ENCODE peak calls at places on chromosomes 12 and 14, in ten cellular contexts. One of them, this sample, is unnamed.

GRCh38 chr14:53183071-53183470 is 29.9 kb upstream of the DDHD1 start:
- DNase-seq in astrocyte of the cerebellum: no peak
- DNase-seq in bronchial epithelial cell: no peak
- DNase-seq in activated B cell treated with CpG ODN at 0.5 μM for 24 hours: no peak
- DNase-seq in kidney epithelial cell: no peak
- DNase-seq in neural crest cell: no peak
- DNase-seq in heart right ventricle: no peak
- DNase-seq in fibroblast of the aortic adventitia: no peak
- DNase-seq in mammary epithelial cell: no peak
- DNase-seq in uterus: no peak
- DNase-seq in this sample: no peak

GRCh38 chr12:11106288-11106687 is 14.2 kb upstream of the TAS2R43 start:
- DNase-seq in uterus: no peak
- DNase-seq in mammary epithelial cell: no peak
- DNase-seq in neural crest cell: no peak
- DNase-seq in bronchial epithelial cell: no peak
- DNase-seq in astrocyte of the cerebellum: no peak
- DNase-seq in fibroblast of the aortic adventitia: no peak
- DNase-seq in kidney epithelial cell: no peak
- DNase-seq in activated B cell treated with CpG ODN at 0.5 μM for 24 hours: no peak
- DNase-seq in heart right ventricle: no peak
- DNase-seq in this sample: no peak

GRCh38 chr14:95482967-95483842 is 33.2 kb downstream of the SYNE3 start:
- DNase-seq in fibroblast of the aortic adventitia: peak; percentile 96
- DNase-seq in activated B cell treated with CpG ODN at 0.5 μM for 24 hours: no peak
- DNase-seq in heart right ventricle: peak; percentile 73
- DNase-seq in kidney epithelial cell: peak; percentile 83
- DNase-seq in bronchial epithelial cell: peak; percentile 85
- DNase-seq in neural crest cell: no peak
- DNase-seq in mammary epithelial cell: peak; percentile 80
- DNase-seq in astrocyte of the cerebellum: peak; percentile 86
- DNase-seq in uterus: peak; percentile 86
- DNase-seq in this sample: no peak

GRCh38 chr12:129615001-129615400 is 288.8 kb downstream of the TMEM132D start:
- DNase-seq in uterus: no peak
- DNase-seq in fibroblast of the aortic adventitia: no peak
- DNase-seq in neural crest cell: no peak
- DNase-seq in astrocyte of the cerebellum: no peak
- DNase-seq in bronchial epithelial cell: no peak
- DNase-seq in activated B cell treated with CpG ODN at 0.5 μM for 24 hours: no peak
- DNase-seq in kidney epithelial cell: no peak
- DNase-seq in mammary epithelial cell: no peak
- DNase-seq in heart right ventricle: no peak
- DNase-seq in this sample: no peak

GRCh38 chr12:96698521-96698920 is 208.5 kb upstream of the NEDD1 start:
- DNase-seq in activated B cell treated with CpG ODN at 0.5 μM for 24 hours: no peak
- DNase-seq in mammary epithelial cell: no peak
- DNase-seq in neural crest cell: no peak
- DNase-seq in kidney epithelial cell: no peak
- DNase-seq in bronchial epithelial cell: no peak
- DNase-seq in heart right ventricle: no peak
- DNase-seq in fibroblast of the aortic adventitia: peak; percentile 30
- DNase-seq in astrocyte of the cerebellum: no peak
- DNase-seq in uterus: no peak
- DNase-seq in this sample: no peak

GRCh38 chr14:50260511-50260910 is 29.1 kb upstream of the SOS2 start:
- DNase-seq in mammary epithelial cell: peak; percentile 22
- DNase-seq in neural crest cell: no peak
- DNase-seq in uterus: no peak
- DNase-seq in heart right ventricle: no peak
- DNase-seq in activated B cell treated with CpG ODN at 0.5 μM for 24 hours: no peak
- DNase-seq in kidney epithelial cell: no peak
- DNase-seq in astrocyte of the cerebellum: peak; percentile 28
- DNase-seq in fibroblast of the aortic adventitia: peak; percentile 65
- DNase-seq in bronchial epithelial cell: peak; percentile 28
- DNase-seq in this sample: no peak

GRCh38 chr12:113299619-113300237 is 35.2 kb downstream of the SLC8B1 start:
- DNase-seq in neural crest cell: no peak
- DNase-seq in mammary epithelial cell: peak; percentile 84
- DNase-seq in bronchial epithelial cell: peak; percentile 87
- DNase-seq in fibroblast of the aortic adventitia: peak; percentile 82
- DNase-seq in activated B cell treated with CpG ODN at 0.5 μM for 24 hours: no peak
- DNase-seq in heart right ventricle: peak; percentile 41
- DNase-seq in kidney epithelial cell: peak; percentile 84
- DNase-seq in uterus: peak; percentile 59
- DNase-seq in astrocyte of the cerebellum: peak; percentile 36
- DNase-seq in this sample: no peak

GRCh38 chr12:121113057-121113456 is 19.6 kb upstream of the P2RX7 start:
- DNase-seq in astrocyte of the cerebellum: no peak
- DNase-seq in bronchial epithelial cell: no peak
- DNase-seq in kidney epithelial cell: no peak
- DNase-seq in fibroblast of the aortic adventitia: no peak
- DNase-seq in heart right ventricle: no peak
- DNase-seq in neural crest cell: no peak
- DNase-seq in mammary epithelial cell: no peak
- DNase-seq in uterus: no peak
- DNase-seq in activated B cell treated with CpG ODN at 0.5 μM for 24 hours: no peak
- DNase-seq in this sample: no peak

GRCh38 chr12:98635657-98636323 is 8.8 kb downstream of the IKBIP start:
- DNase-seq in bronchial epithelial cell: peak; percentile 95
- DNase-seq in fibroblast of the aortic adventitia: peak; percentile 76
- DNase-seq in heart right ventricle: no peak
- DNase-seq in mammary epithelial cell: peak; percentile 79
- DNase-seq in uterus: no peak
- DNase-seq in astrocyte of the cerebellum: peak; percentile 73
- DNase-seq in kidney epithelial cell: peak; percentile 85
- DNase-seq in neural crest cell: no peak
- DNase-seq in activated B cell treated with CpG ODN at 0.5 μM for 24 hours: no peak
- DNase-seq in this sample: no peak

GRCh38 chr12:132614029-132614428 is 3.6 kb upstream of the LRCOL1 start:
- DNase-seq in heart right ventricle: no peak
- DNase-seq in fibroblast of the aortic adventitia: no peak
- DNase-seq in kidney epithelial cell: no peak
- DNase-seq in activated B cell treated with CpG ODN at 0.5 μM for 24 hours: no peak
- DNase-seq in mammary epithelial cell: no peak
- DNase-seq in bronchial epithelial cell: no peak
- DNase-seq in astrocyte of the cerebellum: no peak
- DNase-seq in uterus: no peak
- DNase-seq in neural crest cell: no peak
- DNase-seq in this sample: no peak

GRCh38 chr12:132617822-132618682 is 524 bp upstream of the P2RX2 start:
- DNase-seq in uterus: no peak
- DNase-seq in fibroblast of the aortic adventitia: no peak
- DNase-seq in astrocyte of the cerebellum: no peak
- DNase-seq in activated B cell treated with CpG ODN at 0.5 μM for 24 hours: no peak
- DNase-seq in mammary epithelial cell: no peak
- DNase-seq in heart right ventricle: no peak
- DNase-seq in bronchial epithelial cell: no peak
- DNase-seq in neural crest cell: no peak
- DNase-seq in kidney epithelial cell: no peak
- DNase-seq in this sample: no peak

GRCh38 chr12:132614861-132615578 is 3.6 kb upstream of the P2RX2 start:
- DNase-seq in uterus: peak; percentile 73
- DNase-seq in activated B cell treated with CpG ODN at 0.5 μM for 24 hours: peak; percentile 71
- DNase-seq in bronchial epithelial cell: peak; percentile 63
- DNase-seq in fibroblast of the aortic adventitia: peak; percentile 88
- DNase-seq in heart right ventricle: peak; percentile 83
- DNase-seq in mammary epithelial cell: peak; percentile 74
- DNase-seq in kidney epithelial cell: no peak
- DNase-seq in neural crest cell: peak; percentile 86
- DNase-seq in astrocyte of the cerebellum: peak; percentile 65
- DNase-seq in this sample: peak; percentile 77

GRCh38 chr12:132617135-132617701 is 1.4 kb upstream of the P2RX2 start:
- DNase-seq in mammary epithelial cell: no peak
- DNase-seq in uterus: no peak
- DNase-seq in activated B cell treated with CpG ODN at 0.5 μM for 24 hours: no peak
- DNase-seq in astrocyte of the cerebellum: no peak
- DNase-seq in bronchial epithelial cell: no peak
- DNase-seq in neural crest cell: no peak
- DNase-seq in heart right ventricle: no peak
- DNase-seq in fibroblast of the aortic adventitia: no peak
- DNase-seq in kidney epithelial cell: no peak
- DNase-seq in this sample: no peak

DNA sequence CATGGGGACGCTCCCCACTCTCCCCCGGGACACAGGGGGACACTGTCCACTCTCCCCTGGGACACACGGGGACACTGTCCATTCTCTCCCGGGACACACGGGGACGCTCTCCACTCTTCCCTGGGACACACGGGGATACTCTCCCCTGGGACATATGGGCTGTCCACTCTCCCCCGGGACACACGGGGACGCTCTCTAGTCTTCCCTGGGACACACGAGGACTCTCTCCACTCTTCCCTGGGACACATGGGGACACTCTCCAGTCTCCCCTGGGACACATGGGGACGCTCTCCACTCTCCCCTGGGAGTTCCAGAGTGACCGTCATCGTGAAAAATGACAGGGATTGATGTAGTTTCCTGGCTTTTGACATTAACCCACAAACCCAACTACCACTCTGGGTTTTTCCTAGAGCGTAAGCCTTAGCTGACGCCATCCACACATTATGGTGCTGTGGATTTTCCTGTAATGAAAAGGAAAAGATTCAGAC is 3.0 kb upstream of the P2RX2 start:
- DNase-seq in kidney epithelial cell: no peak
- DNase-seq in bronchial epithelial cell: no peak
- DNase-seq in activated B cell treated with CpG ODN at 0.5 μM for 24 hours: no peak
- DNase-seq in neural crest cell: no peak
- DNase-seq in uterus: no peak
- DNase-seq in astrocyte of the cerebellum: no peak
- DNase-seq in fibroblast of the aortic adventitia: no peak
- DNase-seq in heart right ventricle: no peak
- DNase-seq in mammary epithelial cell: no peak
- DNase-seq in this sample: no peak
- TF ChIP-seq CTCF in kidney epithelial cell: no peak
- TF ChIP-seq CTCF in bronchial epithelial cell: no peak
- TF ChIP-seq CTCF in activated B cell treated with CpG ODN at 0.5 μM for 24 hours: no peak
- TF ChIP-seq CTCF in neural crest cell: no peak
- TF ChIP-seq CTCF in uterus: no peak
- TF ChIP-seq CTCF in astrocyte of the cerebellum: no peak
- TF ChIP-seq CTCF in fibroblast of the aortic adventitia: no peak
- TF ChIP-seq CTCF in heart right ventricle: no peak
- TF ChIP-seq CTCF in mammary epithelial cell: no peak
- TF ChIP-seq CTCF in this sample: no peak

GRCh38 chr12:754871-755562 is 2.6 kb downstream of the WNK1 start:
- DNase-seq in kidney epithelial cell: no peak
- DNase-seq in activated B cell treated with CpG ODN at 0.5 μM for 24 hours: no peak
- DNase-seq in uterus: no peak
- DNase-seq in fibroblast of the aortic adventitia: peak; percentile 77
- DNase-seq in neural crest cell: no peak
- DNase-seq in bronchial epithelial cell: peak; percentile 69
- DNase-seq in astrocyte of the cerebellum: no peak
- DNase-seq in mammary epithelial cell: peak; percentile 67
- DNase-seq in heart right ventricle: no peak
- DNase-seq in this sample: no peak

GRCh38 chr12:751828-752672 is at the start of gene WNK1:
- DNase-seq in fibroblast of the aortic adventitia: peak; percentile 99
- DNase-seq in mammary epithelial cell: peak; percentile 97
- DNase-seq in heart right ventricle: peak; percentile 98
- DNase-seq in neural crest cell: peak; percentile 93
- DNase-seq in uterus: peak; percentile 98
- DNase-seq in kidney epithelial cell: peak; percentile 99
- DNase-seq in astrocyte of the cerebellum: peak; percentile 98
- DNase-seq in activated B cell treated with CpG ODN at 0.5 μM for 24 hours: peak; percentile 93
- DNase-seq in bronchial epithelial cell: peak; percentile 98
- DNase-seq in this sample: peak; percentile 95

GRCh38 chr12:754238-754816 is 1.9 kb downstream of the WNK1 start:
- DNase-seq in neural crest cell: no peak
- DNase-seq in mammary epithelial cell: peak; percentile 43
- DNase-seq in bronchial epithelial cell: no peak
- DNase-seq in kidney epithelial cell: no peak
- DNase-seq in astrocyte of the cerebellum: no peak
- DNase-seq in activated B cell treated with CpG ODN at 0.5 μM for 24 hours: no peak
- DNase-seq in fibroblast of the aortic adventitia: peak; percentile 27
- DNase-seq in uterus: no peak
- DNase-seq in heart right ventricle: peak; percentile 17
- DNase-seq in this sample: peak; percentile 15

GRCh38 chr12:752673-753400 is 458 bp downstream of the WNK1 start:
- DNase-seq in astrocyte of the cerebellum: no peak
- DNase-seq in mammary epithelial cell: peak; percentile 53
- DNase-seq in activated B cell treated with CpG ODN at 0.5 μM for 24 hours: no peak
- DNase-seq in fibroblast of the aortic adventitia: peak; percentile 27
- DNase-seq in uterus: no peak
- DNase-seq in neural crest cell: peak; percentile 55
- DNase-seq in heart right ventricle: peak; percentile 45
- DNase-seq in kidney epithelial cell: no peak
- DNase-seq in bronchial epithelial cell: no peak
- DNase-seq in this sample: peak; percentile 56

GRCh38 chr12:753401-754237 is 1.2 kb downstream of the WNK1 start:
- DNase-seq in neural crest cell: peak; percentile 33
- DNase-seq in kidney epithelial cell: no peak
- DNase-seq in mammary epithelial cell: no peak
- DNase-seq in fibroblast of the aortic adventitia: peak; percentile 32
- DNase-seq in activated B cell treated with CpG ODN at 0.5 μM for 24 hours: peak; percentile 55
- DNase-seq in heart right ventricle: peak; percentile 39
- DNase-seq in astrocyte of the cerebellum: no peak
- DNase-seq in bronchial epithelial cell: no peak
- DNase-seq in uterus: peak; percentile 35
- DNase-seq in this sample: peak; percentile 52
- TF ChIP-seq CTCF in neural crest cell: peak; percentile 19
- TF ChIP-seq CTCF in kidney epithelial cell: no peak
- TF ChIP-seq CTCF in mammary epithelial cell: no peak
- TF ChIP-seq CTCF in fibroblast of the aortic adventitia: no peak
- TF ChIP-seq CTCF in activated B cell treated with CpG ODN at 0.5 μM for 24 hours: no peak
- TF ChIP-seq CTCF in heart right ventricle: no peak
- TF ChIP-seq CTCF in astrocyte of the cerebellum: no peak
- TF ChIP-seq CTCF in bronchial epithelial cell: no peak
- TF ChIP-seq CTCF in uterus: no peak
- TF ChIP-seq CTCF in this sample: peak; percentile 14

GRCh38 chr12:57450057-57450456 is 5.0 kb upstream of the INHBE start:
- DNase-seq in bronchial epithelial cell: no peak
- DNase-seq in activated B cell treated with CpG ODN at 0.5 μM for 24 hours: no peak
- DNase-seq in fibroblast of the aortic adventitia: no peak
- DNase-seq in kidney epithelial cell: no peak
- DNase-seq in mammary epithelial cell: no peak
- DNase-seq in uterus: no peak
- DNase-seq in neural crest cell: no peak
- DNase-seq in astrocyte of the cerebellum: no peak
- DNase-seq in heart right ventricle: no peak
- DNase-seq in this sample: no peak
- TF ChIP-seq CTCF in bronchial epithelial cell: no peak
- TF ChIP-seq CTCF in activated B cell treated with CpG ODN at 0.5 μM for 24 hours: no peak
- TF ChIP-seq CTCF in fibroblast of the aortic adventitia: no peak
- TF ChIP-seq CTCF in kidney epithelial cell: no peak
- TF ChIP-seq CTCF in mammary epithelial cell: no peak
- TF ChIP-seq CTCF in uterus: no peak
- TF ChIP-seq CTCF in neural crest cell: no peak
- TF ChIP-seq CTCF in astrocyte of the cerebellum: no peak
- TF ChIP-seq CTCF in heart right ventricle: no peak
- TF ChIP-seq CTCF in this sample: no peak

DNA sequence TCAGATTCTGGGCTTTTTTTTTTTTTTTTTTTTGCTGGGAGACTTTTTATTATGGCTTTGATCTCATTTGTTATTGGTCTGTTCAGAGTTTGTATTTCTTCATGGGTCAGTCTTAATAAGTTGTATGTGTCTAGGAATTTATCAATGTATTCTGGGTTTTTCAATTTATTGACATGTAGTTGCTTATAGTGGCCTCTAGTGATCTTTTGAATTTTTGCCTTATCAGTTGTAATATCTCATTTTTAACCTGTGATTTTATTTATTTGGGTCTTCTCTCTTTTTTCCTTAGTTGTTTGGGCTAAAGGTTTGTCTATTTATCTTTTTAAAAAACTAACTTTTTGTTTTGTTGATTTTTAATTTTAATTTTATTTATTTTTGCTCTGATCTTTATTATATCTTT is 45.5 kb downstream of the NAA30 start:
- DNase-seq in kidney epithelial cell: no peak
- DNase-seq in neural crest cell: no peak
- DNase-seq in heart right ventricle: no peak
- DNase-seq in bronchial epithelial cell: no peak
- DNase-seq in astrocyte of the cerebellum: no peak
- DNase-seq in mammary epithelial cell: no peak
- DNase-seq in fibroblast of the aortic adventitia: no peak
- DNase-seq in activated B cell treated with CpG ODN at 0.5 μM for 24 hours: no peak
- DNase-seq in uterus: no peak
- DNase-seq in this sample: no peak
- TF ChIP-seq CTCF in kidney epithelial cell: no peak
- TF ChIP-seq CTCF in neural crest cell: peak; percentile 44
- TF ChIP-seq CTCF in heart right ventricle: no peak
- TF ChIP-seq CTCF in bronchial epithelial cell: no peak
- TF ChIP-seq CTCF in astrocyte of the cerebellum: no peak
- TF ChIP-seq CTCF in mammary epithelial cell: no peak
- TF ChIP-seq CTCF in fibroblast of the aortic adventitia: no peak
- TF ChIP-seq CTCF in activated B cell treated with CpG ODN at 0.5 μM for 24 hours: no peak
- TF ChIP-seq CTCF in uterus: no peak
- TF ChIP-seq CTCF in this sample: no peak